ENCODE peak calls at places on chromosomes 1 and 21, in four cellular contexts. One of them, this sample, is unnamed.

GRCh38 chr1:14604414-14604813 is 5.9 kb downstream of the KAZN start:
- DNase-seq in HepG2: no peak
- DNase-seq in GM12878: no peak
- DNase-seq in K562: no peak
- DNase-seq in this sample: no peak

GRCh38 chr1:115505157-115505571 is 136.6 kb upstream of the VANGL1 start:
- DNase-seq in K562: no peak
- DNase-seq in GM12878: no peak
- DNase-seq in HepG2: no peak
- DNase-seq in this sample: no peak

GRCh38 chr1:19476440-19477190 is 8.7 kb downstream of the CAPZB start:
- DNase-seq in HepG2: no peak
- DNase-seq in GM12878: peak
- DNase-seq in K562: peak
- DNase-seq in this sample: no peak

GRCh38 chr1:55081905-55082296 is 42.6 kb downstream of the PCSK9 start:
- DNase-seq in K562: no peak
- DNase-seq in HepG2: no peak
- DNase-seq in GM12878: no peak
- DNase-seq in this sample: no peak

GRCh38 chr1:78649628-78650027 is at the start of gene IFI44:
- DNase-seq in GM12878: peak
- DNase-seq in K562: no peak
- DNase-seq in HepG2: no peak
- DNase-seq in this sample: no peak

GRCh38 chr1:81119319-81119718 is 681.4 kb upstream of the ADGRL2 start:
- DNase-seq in K562: no peak
- DNase-seq in HepG2: no peak
- DNase-seq in GM12878: no peak
- DNase-seq in this sample: no peak

GRCh38 chr1:115073298-115074087 is 15.8 kb downstream of the TSPAN2 start:
- DNase-seq in K562: no peak
- DNase-seq in GM12878: no peak
- DNase-seq in HepG2: no peak
- DNase-seq in this sample: no peak

GRCh38 chr1:197908695-197909336 is 6.4 kb downstream of the C1orf53 start:
- DNase-seq in HepG2: no peak
- DNase-seq in K562: no peak
- DNase-seq in GM12878: no peak
- DNase-seq in this sample: no peak

GRCh38 chr1:109881906-109882287 is 28.8 kb upstream of the CSF1 start:
- DNase-seq in K562: no peak
- DNase-seq in GM12878: no peak
- DNase-seq in HepG2: no peak
- DNase-seq in this sample: no peak

GRCh38 chr21:45550552-45551210 is 8.4 kb upstream of the SLC19A1 start:
- DNase-seq in HepG2: no peak
- DNase-seq in GM12878: peak
- DNase-seq in K562: no peak
- DNase-seq in this sample: no peak

GRCh38 chr1:172585861-172586260 is 52.9 kb downstream of the SUCO start:
- DNase-seq in HepG2: no peak
- DNase-seq in GM12878: no peak
- DNase-seq in K562: no peak
- DNase-seq in this sample: no peak

GRCh38 chr1:50705041-50705440 is 255.0 kb downstream of the FAF1 start:
- DNase-seq in K562: no peak
- DNase-seq in HepG2: no peak
- DNase-seq in GM12878: no peak
- DNase-seq in this sample: no peak

DNA sequence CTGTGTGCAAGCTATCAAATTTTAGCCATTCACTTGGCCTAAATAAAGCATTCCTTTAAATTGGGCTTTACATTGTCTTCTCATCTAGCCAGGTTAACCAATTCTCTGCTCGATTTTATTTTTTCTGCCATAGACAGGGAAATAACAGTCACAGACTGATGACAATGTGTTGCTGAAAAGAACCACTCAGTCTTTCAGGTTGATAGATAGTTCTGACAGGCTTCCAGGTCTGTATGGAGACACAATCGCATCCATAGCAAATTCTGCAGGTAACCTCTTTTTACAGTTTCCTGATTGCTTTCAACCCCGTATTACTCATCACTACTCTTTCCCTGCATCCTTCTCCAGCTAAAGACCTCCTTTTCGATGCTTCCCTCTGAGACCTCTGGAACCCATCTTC is 198.0 kb downstream of the KCNH1 start:
- DNase-seq in K562: no peak
- DNase-seq in HepG2: no peak
- DNase-seq in GM12878: no peak
- DNase-seq in this sample: no peak
- TF ChIP-seq TCF7 in K562: no peak
- TF ChIP-seq TCF7 in HepG2: no peak
- TF ChIP-seq TCF7 in GM12878: no peak
- TF ChIP-seq TCF7 in this sample: no peak

DNA sequence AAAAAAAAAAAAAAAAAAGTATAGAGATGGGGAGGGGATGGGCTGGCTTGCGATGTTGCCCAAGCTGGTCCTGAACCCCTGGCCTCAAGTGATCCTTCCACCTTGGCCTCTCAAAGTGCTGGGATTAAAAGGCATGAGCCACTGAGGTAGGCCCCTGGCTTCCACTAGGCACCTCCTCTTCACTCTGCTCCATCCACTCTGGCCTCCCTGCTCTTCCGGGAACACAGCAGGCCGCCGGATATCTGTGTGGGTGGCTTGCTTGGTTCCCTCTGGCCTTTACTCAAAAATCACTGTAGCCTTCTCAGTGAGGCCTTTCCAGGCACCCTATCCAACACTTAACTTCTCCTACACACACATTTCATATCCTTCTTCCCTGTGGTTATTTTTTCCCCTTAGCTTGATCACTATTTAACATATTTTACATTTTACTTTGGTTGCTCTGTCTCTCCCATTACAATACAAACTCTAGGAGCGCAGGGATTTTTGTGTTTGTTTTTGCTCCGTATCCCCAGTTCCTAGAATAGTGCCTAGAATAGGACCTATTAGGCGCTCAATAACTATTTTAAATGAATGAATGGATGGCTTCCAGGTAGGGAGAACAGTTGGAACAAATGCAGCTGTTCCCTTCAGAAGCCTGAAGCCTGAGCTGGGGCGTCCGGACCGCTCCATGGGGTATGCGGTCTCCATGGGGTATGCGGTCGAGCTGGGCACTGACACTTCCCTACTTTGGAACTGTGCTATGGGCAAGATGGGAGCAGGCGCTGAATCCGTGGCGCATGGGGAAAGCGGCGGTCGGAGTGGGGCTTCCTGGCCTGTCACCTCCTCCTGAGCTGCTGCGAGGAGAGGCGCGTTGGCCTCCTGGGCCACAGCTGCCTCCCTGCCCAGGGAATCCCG is 46.7 kb downstream of the H3-3A start:
- DNase-seq in HepG2: no peak
- DNase-seq in GM12878: no peak
- DNase-seq in K562: peak
- DNase-seq in this sample: no peak
- TF ChIP-seq TCF7 in HepG2: no peak
- TF ChIP-seq TCF7 in GM12878: no peak
- TF ChIP-seq TCF7 in K562: no peak
- TF ChIP-seq TCF7 in this sample: no peak

GRCh38 chr21:38920631-38921398 is 115.1 kb downstream of the ETS2 start:
- DNase-seq in GM12878: no peak
- DNase-seq in HepG2: no peak
- DNase-seq in K562: no peak
- DNase-seq in this sample: no peak
- TF ChIP-seq TCF7 in GM12878: no peak
- TF ChIP-seq TCF7 in HepG2: no peak
- TF ChIP-seq TCF7 in K562: no peak
- TF ChIP-seq TCF7 in this sample: no peak

GRCh38 chr1:245541389-245541788 is 386.6 kb downstream of the KIF26B start:
- DNase-seq in GM12878: no peak
- DNase-seq in K562: no peak
- DNase-seq in HepG2: no peak
- DNase-seq in this sample: no peak
- TF ChIP-seq TCF7 in GM12878: no peak
- TF ChIP-seq TCF7 in K562: no peak
- TF ChIP-seq TCF7 in HepG2: no peak
- TF ChIP-seq TCF7 in this sample: no peak

GRCh38 chr1:57164584-57164983 is 198.8 kb upstream of the C8B start:
- DNase-seq in GM12878: no peak
- DNase-seq in HepG2: no peak
- DNase-seq in K562: no peak
- DNase-seq in this sample: no peak

GRCh38 chr1:57165546-57165945 is 199.7 kb upstream of the C8B start:
- DNase-seq in K562: no peak
- DNase-seq in HepG2: no peak
- DNase-seq in GM12878: no peak
- DNase-seq in this sample: no peak

GRCh38 chr1:57162607-57163235 is 196.9 kb upstream of the C8B start:
- DNase-seq in K562: no peak
- DNase-seq in GM12878: no peak
- DNase-seq in HepG2: no peak
- DNase-seq in this sample: no peak

GRCh38 chr1:57163789-57164188 is 198.0 kb upstream of the C8B start:
- DNase-seq in GM12878: no peak
- DNase-seq in HepG2: no peak
- DNase-seq in K562: no peak
- DNase-seq in this sample: no peak

GRCh38 chr1:57163332-57163731 is 197.5 kb upstream of the C8B start:
- DNase-seq in GM12878: no peak
- DNase-seq in K562: no peak
- DNase-seq in HepG2: no peak
- DNase-seq in this sample: no peak
- TF ChIP-seq TCF7 in GM12878: no peak
- TF ChIP-seq TCF7 in K562: no peak
- TF ChIP-seq TCF7 in HepG2: no peak
- TF ChIP-seq TCF7 in this sample: no peak

GRCh38 chr1:154747841-154748766 is 122.0 kb downstream of the KCNN3 start:
- DNase-seq in K562: no peak
- DNase-seq in GM12878: peak
- DNase-seq in HepG2: no peak
- DNase-seq in this sample: no peak
- TF ChIP-seq TCF7 in K562: no peak
- TF ChIP-seq TCF7 in GM12878: no peak
- TF ChIP-seq TCF7 in HepG2: no peak
- TF ChIP-seq TCF7 in this sample: no peak

GRCh38 chr1:89945852-89946476 is 48.9 kb upstream of the ZNF326 start:
- DNase-seq in HepG2: no peak
- DNase-seq in K562: no peak
- DNase-seq in GM12878: peak
- DNase-seq in this sample: no peak
- TF ChIP-seq TCF7 in HepG2: no peak
- TF ChIP-seq TCF7 in K562: no peak
- TF ChIP-seq TCF7 in GM12878: peak
- TF ChIP-seq TCF7 in this sample: no peak

GRCh38 chr1:26148887-26149286 is 10.0 kb upstream of the FAM110D start:
- DNase-seq in HepG2: no peak
- DNase-seq in K562: no peak
- DNase-seq in GM12878: no peak
- DNase-seq in this sample: no peak

GRCh38 chr1:26145960-26146294 is 13.0 kb upstream of the FAM110D start:
- DNase-seq in HepG2: no peak
- DNase-seq in K562: no peak
- DNase-seq in GM12878: no peak
- DNase-seq in this sample: no peak

GRCh38 chr1:26142165-26142564 is 16.7 kb upstream of the FAM110D start:
- DNase-seq in HepG2: no peak
- DNase-seq in K562: no peak
- DNase-seq in GM12878: no peak
- DNase-seq in this sample: no peak

DNA sequence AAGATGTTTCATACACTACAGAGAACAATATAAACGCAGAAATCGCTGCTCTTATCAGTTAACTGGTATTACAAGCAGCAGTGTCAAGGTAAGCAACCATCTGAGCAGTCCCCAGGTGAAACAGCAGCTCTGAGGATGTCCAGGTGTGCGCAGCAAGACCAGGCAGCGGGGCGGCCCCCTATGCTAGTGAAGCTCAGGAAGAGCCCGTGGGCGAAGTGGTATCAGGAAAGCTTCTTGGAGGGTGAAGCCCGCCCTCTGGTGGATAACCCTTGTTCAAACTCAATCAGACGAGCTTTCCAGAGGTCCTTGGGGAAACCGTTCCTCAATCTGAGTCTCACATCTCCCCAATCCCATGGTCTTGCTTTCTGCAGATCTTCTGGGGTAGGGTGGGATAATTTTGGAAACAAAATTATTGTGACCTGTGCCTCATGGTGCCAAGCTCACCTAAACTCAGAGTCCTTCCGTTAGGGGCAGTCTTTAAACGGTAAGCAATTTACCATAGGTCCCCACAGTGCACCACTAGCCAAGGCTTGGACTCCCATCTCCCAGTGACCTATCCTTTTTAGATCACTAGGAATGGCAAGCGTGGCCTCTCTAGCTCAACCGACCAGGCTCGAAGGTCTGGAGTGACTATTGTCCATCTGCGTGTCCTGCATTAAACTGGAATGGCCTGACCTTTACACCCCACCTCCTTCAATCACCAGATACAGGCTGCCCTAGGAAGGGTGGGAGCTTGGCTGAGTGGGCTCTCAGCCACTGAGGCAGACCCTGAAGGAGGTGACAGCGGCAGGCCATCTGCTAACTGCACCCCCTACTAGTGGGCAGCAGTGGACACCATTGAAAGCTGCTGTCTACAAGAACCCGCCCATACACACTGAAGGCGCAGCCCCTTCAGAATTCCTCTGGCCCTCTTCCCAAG is 13.6 kb upstream of the FAM110D start:
- DNase-seq in GM12878: no peak
- DNase-seq in HepG2: peak
- DNase-seq in K562: peak
- DNase-seq in this sample: peak
- TF ChIP-seq TCF7 in GM12878: no peak
- TF ChIP-seq TCF7 in HepG2: no peak
- TF ChIP-seq TCF7 in K562: no peak
- TF ChIP-seq TCF7 in this sample: no peak

DNA sequence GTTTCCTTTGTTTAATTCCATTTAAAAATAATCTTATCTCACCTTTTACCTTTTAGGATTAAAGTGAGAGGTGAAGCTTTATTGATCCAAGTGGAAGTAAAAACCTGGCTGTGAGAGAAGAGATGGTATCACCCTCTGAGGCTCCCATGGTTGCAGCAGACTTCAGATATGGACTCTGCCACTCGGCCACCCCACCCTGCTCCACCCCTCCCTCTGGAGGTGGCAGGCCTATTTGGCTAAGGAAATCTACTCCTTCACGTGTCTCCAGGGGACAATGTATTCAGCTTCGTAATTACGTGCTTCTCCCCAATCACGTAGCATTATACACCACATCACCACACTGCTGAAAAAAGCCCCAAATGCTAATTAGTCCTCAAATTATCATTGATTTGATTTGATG is 220.7 kb downstream of the OMA1 start:
- DNase-seq in GM12878: no peak
- DNase-seq in K562: no peak
- DNase-seq in HepG2: no peak
- DNase-seq in this sample: no peak
- TF ChIP-seq TCF7 in GM12878: no peak
- TF ChIP-seq TCF7 in K562: no peak
- TF ChIP-seq TCF7 in HepG2: no peak
- TF ChIP-seq TCF7 in this sample: no peak

This sample was measured in WTC11.